ENCODE peak calls at places on chromosomes 16 and 17, in seven cellular contexts. O, B, A, N, S, R and V are unnamed samples.

GRCh38 chr17:7217113-7217987 is 2.3 kb downstream of the DLG4 start:
- DNase-seq in N (no peak), A (no peak), B (peak; percentile 63), S (no peak), O (no peak), R (no peak), V (peak; percentile 47)

GRCh38 chr16:29962344-29962994 is 590 bp downstream of the TMEM219 start:
- DNase-seq in R (peak; percentile 29), O (peak; percentile 22), N (peak; percentile 33), S (no peak), A (peak; percentile 24), B (peak; percentile 48), V (no peak)

GRCh38 chr16:88841521-88842307 is 15.0 kb downstream of the GALNS start:
- DNase-seq in O (no peak), A (no peak), B (no peak), R (no peak), S (no peak), N (no peak), V (no peak)

GRCh38 chr17:6478486-6478885 is 34.2 kb downstream of the PIMREG start:
- DNase-seq in R (no peak), N (no peak), S (no peak), O (no peak), B (no peak), A (no peak), V (no peak)

GRCh38 chr17:75344664-75345063 is 55.4 kb upstream of the SLC25A19 start:
- DNase-seq in O (no peak), R (no peak), N (no peak), A (no peak), S (no peak), B (no peak), V (peak; percentile 71)

GRCh38 chr17:79840204-79840988 is 1.2 kb upstream of the CBX4 start:
- DNase-seq in O (no peak), N (no peak), S (no peak), R (peak; percentile 80), B (peak; percentile 67), A (peak; percentile 72), V (no peak)

GRCh38 chr16:30741461-30741914 is 6.7 kb upstream of the PHKG2 start:
- DNase-seq in R (no peak), A (peak; percentile 78), O (peak; percentile 100), B (peak; percentile 72), S (no peak), N (peak; percentile 61), V (no peak)

GRCh38 chr17:26731005-26731921 is 562.7 kb upstream of the WSB1 start:
- DNase-seq in B (no peak), N (no peak), A (no peak), O (no peak), R (no peak), S (no peak), V (no peak)

GRCh38 chr17:81097134-81097942 is 62.4 kb downstream of the BAIAP2 start:
- DNase-seq in B (peak; percentile 68), R (peak; percentile 86), O (peak; percentile 71), A (peak; percentile 73), S (no peak), N (peak; percentile 65), V (no peak)

GRCh38 chr16:67428146-67428731 is 2.7 kb upstream of the HSD11B2 start:
- DNase-seq in N (peak; percentile 81), A (peak; percentile 76), R (peak; percentile 50), O (peak; percentile 39), B (peak; percentile 84), S (peak; percentile 43), V (peak; percentile 54)

GRCh38 chr16:8848939-8849391 is 19.8 kb downstream of the CARHSP1 start:
- DNase-seq in A (no peak), N (no peak), O (peak; percentile 64), B (no peak), S (no peak), R (no peak), V (no peak)

GRCh38 chr16:2856061-2856670 is 1.8 kb downstream of the PRSS22 start:
- DNase-seq in O (peak; percentile 25), S (no peak), R (no peak), N (no peak), A (no peak), B (peak; percentile 32), V (peak; percentile 48)

GRCh38 chr17:8470447-8471047 is 34.9 kb downstream of the NDEL1 start:
- DNase-seq in S (no peak), O (peak; percentile 62), B (no peak), N (no peak), R (no peak), A (peak; percentile 79), V (no peak)

GRCh38 chr17:45732926-45733505 is 51.1 kb upstream of the CRHR1 start:
- DNase-seq in B (no peak), R (no peak), N (no peak), S (no peak), O (no peak), A (no peak), V (no peak)

GRCh38 chr17:73431401-73432205 is 119.8 kb upstream of the CDC42EP4 start:
- DNase-seq in N (no peak), O (no peak), A (no peak), R (no peak), S (no peak), B (no peak), V (no peak)

GRCh38 chr16:67672739-67673662 is 6.4 kb downstream of the C16orf86 start:
- DNase-seq in B (peak; percentile 79), S (peak; percentile 61), O (peak; percentile 39), N (peak; percentile 72), A (peak; percentile 54), R (peak; percentile 58), V (peak; percentile 50)

GRCh38 chr16:75420987-75421819 is 12.1 kb downstream of the CFDP1 start:
- DNase-seq in O (peak; percentile 49), A (peak; percentile 35), R (peak; percentile 62), S (no peak), N (peak; percentile 73), B (peak; percentile 82), V (peak; percentile 61)

GRCh38 chr16:56617212-56618085 is 8.1 kb upstream of the MT1E start:
- DNase-seq in O (peak; percentile 54), S (no peak), R (peak; percentile 79), A (peak; percentile 71), B (peak; percentile 70), N (no peak), V (no peak)

GRCh38 chr17:82548681-82549303 is 29.3 kb downstream of the FOXK2 start:
- DNase-seq in R (peak; percentile 48), B (peak; percentile 66), O (no peak), S (no peak), N (no peak), A (no peak), V (no peak)

GRCh38 chr17:78779848-78780247 is 2.2 kb downstream of the CYTH1 start:
- DNase-seq in A (peak; percentile 51), N (no peak), R (no peak), S (peak; percentile 84), B (peak; percentile 65), O (peak; percentile 39), V (no peak)
- H3K4me3 ChIP-seq in A (peak overlapping the region; percentile 99), N (no peak overlapping the region), R (no peak overlapping the region), S (peak overlapping the region; percentile 59), B (no peak overlapping the region), O (peak overlapping the region; percentile 16), V (no peak overlapping the region)

GRCh38 chr17:4230142-4230541 is 33.6 kb downstream of the ANKFY1 start:
- DNase-seq in B (peak; percentile 34), A (peak; percentile 72), S (no peak), N (no peak), O (peak; percentile 64), R (peak; percentile 71), V (no peak)

GRCh38 chr17:4233668-4234258 is 30.0 kb downstream of the ANKFY1 start:
- DNase-seq in O (no peak), R (no peak), S (no peak), A (peak; percentile 20), N (no peak), B (peak; percentile 42), V (no peak)

GRCh38 chr17:4234406-4234805 is 29.4 kb downstream of the ANKFY1 start:
- DNase-seq in A (no peak), O (no peak), S (no peak), B (no peak), N (no peak), R (no peak), V (no peak)

GRCh38 chr17:4232168-4232813 is 31.5 kb downstream of the ANKFY1 start:
- DNase-seq in B (no peak), O (peak; percentile 74), N (no peak), A (peak; percentile 52), S (no peak), R (no peak), V (no peak)

DNA sequence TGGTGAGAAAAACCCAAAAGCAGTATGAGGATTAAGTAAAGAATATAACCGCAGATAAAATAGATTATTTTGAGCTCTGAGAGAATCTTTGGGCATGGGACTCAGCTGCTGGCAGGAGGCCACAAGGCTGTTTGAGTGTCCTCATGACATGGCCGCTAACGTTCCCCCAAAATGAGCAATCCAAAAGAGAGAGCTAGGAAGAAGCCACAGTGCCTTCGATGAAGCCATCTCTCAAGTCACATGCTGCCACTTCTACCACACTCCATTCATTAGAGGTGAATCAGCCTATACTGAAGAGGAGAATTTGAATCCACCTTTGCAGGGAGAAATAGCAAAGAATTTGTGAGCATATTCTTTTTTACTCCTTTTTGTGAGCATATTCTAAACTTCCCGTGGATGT is 34.2 kb downstream of the ANKFY1 start:
- DNase-seq in O (peak; percentile 75), N (no peak), B (peak; percentile 33), A (peak; percentile 10), S (no peak), R (peak; percentile 78), V (no peak)
- H3K4me1 ChIP-seq in O (peaks cover 45% of the 10 kb centered on the region), N (no peaks in the 10 kb centered on the region), B (peaks cover 42% of the 10 kb centered on the region), A (peaks cover 5% of the 10 kb centered on the region), S (no peaks in the 10 kb centered on the region), R (peaks cover 40% of the 10 kb centered on the region), V (no peaks in the 10 kb centered on the region)

DNA sequence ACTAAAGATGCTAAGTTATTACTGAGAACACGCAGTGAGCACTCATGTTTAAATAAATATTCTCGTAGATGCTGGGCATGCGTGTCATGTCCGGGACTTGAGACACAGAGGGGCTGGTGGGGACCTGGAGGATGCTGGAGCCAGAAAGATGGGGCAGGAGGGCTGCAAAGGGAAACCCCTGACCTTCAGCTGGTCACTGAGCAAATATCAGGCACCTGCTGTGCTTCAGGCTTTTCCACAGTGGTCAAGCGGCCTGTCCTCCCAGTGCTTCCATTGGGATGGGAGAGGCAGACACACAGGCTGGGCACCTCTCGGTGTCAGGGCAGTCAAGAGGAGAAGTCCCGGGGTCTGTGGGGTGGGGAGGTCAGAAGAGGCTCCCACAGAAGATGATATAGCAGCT is 211.4 kb downstream of the GSG1L start:
- DNase-seq in S (no peak), B (no peak), O (no peak), R (no peak), N (no peak), A (no peak), V (no peak)
- H3K4me3 ChIP-seq in S (no peak overlapping the region), B (no peak overlapping the region), O (no peak overlapping the region), R (no peak overlapping the region), N (no peak overlapping the region), A (no peak overlapping the region), V (no peak overlapping the region)

GRCh38 chr17:65219124-65219523 is 82.0 kb downstream of the RGS9 start:
- DNase-seq in N (no peak), S (no peak), B (no peak), O (no peak), R (no peak), A (no peak), V (no peak)

GRCh38 chr17:65220732-65221131 is 83.6 kb downstream of the RGS9 start:
- DNase-seq in R (no peak), O (peak; percentile 14), N (no peak), A (no peak), B (no peak), S (no peak), V (no peak)

GRCh38 chr17:65218261-65218660 is 81.1 kb downstream of the RGS9 start:
- DNase-seq in S (no peak), N (no peak), B (no peak), A (no peak), O (no peak), R (no peak), V (no peak)

GRCh38 chr17:65222216-65222738 is 85.1 kb downstream of the RGS9 start:
- DNase-seq in O (peak; percentile 20), S (no peak), N (no peak), A (no peak), R (no peak), B (no peak), V (no peak)

GRCh38 chr17:65219707-65220106 is 82.5 kb downstream of the RGS9 start:
- DNase-seq in O (no peak), A (no peak), R (no peak), S (no peak), B (no peak), N (no peak), V (no peak)
- H3K4me1 ChIP-seq in O (no peaks in the 10 kb centered on the region), A (no peaks in the 10 kb centered on the region), R (no peaks in the 10 kb centered on the region), S (no peaks in the 10 kb centered on the region), B (no peaks in the 10 kb centered on the region), N (peaks cover 5% of the 10 kb centered on the region), V (no peaks in the 10 kb centered on the region)